ENCODE peak calls at places on chromosomes 12 and 14, in five cellular contexts. A is omental fat pad; Q is activated T-cell treated with anti-CD3 and anti-CD28 coated beads, Interleukin-2, amount 50 U/mL, for 72 hours; Z is stimulated activated CD8-positive, alpha-beta memory T cell treated with anti-CD3 and anti-CD28 coated beads, Interleukin-12 subunit alpha, Interleukin-12 subunit beta, amount 100 ng/mL, for 4 hours; Y is C1 segment of cervical spinal cord. O is an unnamed sample.

GRCh38 chr12:57460457-57461325 is 1.1 kb downstream of the GLI1 start:
- DNase-seq in Y (no peak), Z (no peak), Q (no peak), A (no peak), O (peak; percentile 100)

GRCh38 chr12:118357327-118358007 is 15.2 kb downstream of the TAOK3 start:
- DNase-seq in Y (no peak), Q (peak; percentile 58), Z (no peak), A (no peak), O (peak; percentile 6)

GRCh38 chr12:119398190-119398589 is 63.7 kb downstream of the CCDC60 start:
- DNase-seq in Z (no peak), Y (no peak), A (no peak), Q (no peak), O (no peak)

GRCh38 chr14:100107236-100107635 is 42.0 kb downstream of the EVL start:
- DNase-seq in Z (no peak), Y (no peak), A (no peak), Q (peak; percentile 32), O (no peak)

GRCh38 chr14:54651649-54652048 is 84.7 kb downstream of the SAMD4A start:
- DNase-seq in Y (no peak), Q (no peak), A (no peak), Z (no peak), O (no peak)

GRCh38 chr12:4283512-4284255 is 10.1 kb downstream of the CCND2 start:
- DNase-seq in Y (no peak), A (no peak), Q (no peak), Z (no peak), O (no peak)

GRCh38 chr14:106657460-106657859 is 1131.1 kb downstream of the TMEM121 start:
- DNase-seq in Z (peak; percentile 13), Y (no peak), A (no peak), Q (peak; percentile 75), O (peak; percentile 33)

GRCh38 chr12:4091001-4091789 is 182.4 kb upstream of the CCND2 start:
- DNase-seq in A (no peak), Z (no peak), Q (no peak), Y (no peak), O (no peak)

GRCh38 chr12:69243099-69244084 is 4.0 kb downstream of the CPSF6 start:
- DNase-seq in Y (no peak), Z (no peak), Q (no peak), A (no peak), O (no peak)

GRCh38 chr14:90858511-90858910 is 42.3 kb upstream of the TTC7B start:
- DNase-seq in A (no peak), Y (no peak), Z (no peak), Q (no peak), O (no peak)

GRCh38 chr14:105275267-105275946 is 25.4 kb downstream of the BRF1 start:
- DNase-seq in Y (no peak), A (no peak), Q (no peak), Z (no peak), O (peak; percentile 56)

GRCh38 chr12:109627633-109628032 is 54.0 kb downstream of the MVK start:
- DNase-seq in Z (no peak), A (no peak), Y (no peak), Q (no peak), O (no peak)

GRCh38 chr12:127681151-127681754 is 585.7 kb upstream of the TMEM132C start:
- DNase-seq in Y (no peak), Z (no peak), A (no peak), Q (no peak), O (no peak)

GRCh38 chr14:49552630-49553029 is 33.5 kb downstream of the RPS29 start:
- DNase-seq in A (no peak), Z (no peak), Y (no peak), Q (no peak), O (no peak)

GRCh38 chr14:94474581-94475031 is 1.4 kb downstream of the SERPINA9 start:
- DNase-seq in Y (no peak), Q (no peak), Z (no peak), A (no peak), O (no peak)

GRCh38 chr12:5246196-5246595 is 185.7 kb upstream of the NTF3 start:
- DNase-seq in Z (no peak), Y (no peak), A (no peak), Q (no peak), O (no peak)

GRCh38 chr12:27207626-27208413 is 36.3 kb upstream of the STK38L start:
- DNase-seq in Z (no peak), A (no peak), Y (no peak), Q (peak; percentile 64), O (no peak)

GRCh38 chr12:90067791-90068190 is 359.2 kb upstream of the ATP2B1 start:
- DNase-seq in Q (no peak), Y (no peak), Z (no peak), A (no peak), O (no peak)

GRCh38 chr12:13559318-13559978 is 362.9 kb downstream of the EMP1 start:
- DNase-seq in Z (no peak), A (no peak), Q (no peak), Y (no peak), O (no peak)

GRCh38 chr12:53048780-53049401 is 974 bp upstream of the TNS2 start:
- DNase-seq in Y (no peak), Z (no peak), A (no peak), Q (no peak), O (peak; percentile 88)

GRCh38 chr12:27614386-27614785 is 81.9 kb upstream of the REP15 start:
- DNase-seq in Z (no peak), Q (no peak), A (no peak), Y (no peak), O (no peak)

GRCh38 chr12:84422340-84422739 is 490.3 kb downstream of the SLC6A15 start:
- DNase-seq in Q (no peak), Z (no peak), A (no peak), Y (no peak), O (no peak)